ENCODE peak calls at places on chromosomes 16 and 17, in six cellular contexts. One of them, this sample, is unnamed.

GRCh38 chr16:81901483-81901882 is 109.8 kb downstream of the SDR42E1 start:
- DNase-seq in uterus: peak
- DNase-seq in stimulated activated CD4-positive, alpha-beta T cell treated with anti-CD3 and anti-CD28 coated beads, Interleukin-15, amount 100 ng/mL, for 24 hours: no peak
- DNase-seq in nephron progenitor cell: no peak
- DNase-seq in substantia nigra: no peak
- DNase-seq in central memory CD8-positive, alpha-beta T cell: no peak
- DNase-seq in this sample: no peak

GRCh38 chr17:633641-634091 is 81.0 kb downstream of the VPS53 start:
- DNase-seq in substantia nigra: no peak
- DNase-seq in uterus: peak
- DNase-seq in central memory CD8-positive, alpha-beta T cell: no peak
- DNase-seq in stimulated activated CD4-positive, alpha-beta T cell treated with anti-CD3 and anti-CD28 coated beads, Interleukin-15, amount 100 ng/mL, for 24 hours: no peak
- DNase-seq in nephron progenitor cell: no peak
- DNase-seq in this sample: peak

GRCh38 chr17:81556175-81556691 is 4.1 kb upstream of the FAAP100 start:
- DNase-seq in stimulated activated CD4-positive, alpha-beta T cell treated with anti-CD3 and anti-CD28 coated beads, Interleukin-15, amount 100 ng/mL, for 24 hours: no peak
- DNase-seq in uterus: no peak
- DNase-seq in central memory CD8-positive, alpha-beta T cell: no peak
- DNase-seq in substantia nigra: no peak
- DNase-seq in nephron progenitor cell: no peak
- DNase-seq in this sample: peak

GRCh38 chr16:75837681-75838080 is 111.4 kb upstream of the CPHXL start:
- DNase-seq in nephron progenitor cell: no peak
- DNase-seq in central memory CD8-positive, alpha-beta T cell: no peak
- DNase-seq in uterus: no peak
- DNase-seq in substantia nigra: no peak
- DNase-seq in stimulated activated CD4-positive, alpha-beta T cell treated with anti-CD3 and anti-CD28 coated beads, Interleukin-15, amount 100 ng/mL, for 24 hours: no peak
- DNase-seq in this sample: no peak

GRCh38 chr16:20906225-20906870 is 5.8 kb downstream of the LYRM1 start:
- DNase-seq in uterus: peak
- DNase-seq in substantia nigra: no peak
- DNase-seq in nephron progenitor cell: no peak
- DNase-seq in central memory CD8-positive, alpha-beta T cell: no peak
- DNase-seq in stimulated activated CD4-positive, alpha-beta T cell treated with anti-CD3 and anti-CD28 coated beads, Interleukin-15, amount 100 ng/mL, for 24 hours: no peak
- DNase-seq in this sample: no peak

GRCh38 chr16:67277999-67278772 is 1.1 kb upstream of the PLEKHG4 start:
- DNase-seq in stimulated activated CD4-positive, alpha-beta T cell treated with anti-CD3 and anti-CD28 coated beads, Interleukin-15, amount 100 ng/mL, for 24 hours: no peak
- DNase-seq in substantia nigra: no peak
- DNase-seq in central memory CD8-positive, alpha-beta T cell: no peak
- DNase-seq in nephron progenitor cell: no peak
- DNase-seq in uterus: no peak
- DNase-seq in this sample: peak

GRCh38 chr17:7218166-7218565 is 1.5 kb downstream of the DLG4 start:
- DNase-seq in substantia nigra: no peak
- DNase-seq in uterus: no peak
- DNase-seq in central memory CD8-positive, alpha-beta T cell: no peak
- DNase-seq in nephron progenitor cell: no peak
- DNase-seq in stimulated activated CD4-positive, alpha-beta T cell treated with anti-CD3 and anti-CD28 coated beads, Interleukin-15, amount 100 ng/mL, for 24 hours: no peak
- DNase-seq in this sample: no peak

GRCh38 chr16:80208015-80208414 is 332.8 kb upstream of the DYNLRB2 start:
- DNase-seq in central memory CD8-positive, alpha-beta T cell: no peak
- DNase-seq in stimulated activated CD4-positive, alpha-beta T cell treated with anti-CD3 and anti-CD28 coated beads, Interleukin-15, amount 100 ng/mL, for 24 hours: no peak
- DNase-seq in substantia nigra: no peak
- DNase-seq in nephron progenitor cell: no peak
- DNase-seq in uterus: no peak
- DNase-seq in this sample: no peak

GRCh38 chr16:50573947-50574751 is 26.0 kb downstream of the NKD1 start:
- DNase-seq in stimulated activated CD4-positive, alpha-beta T cell treated with anti-CD3 and anti-CD28 coated beads, Interleukin-15, amount 100 ng/mL, for 24 hours: no peak
- DNase-seq in nephron progenitor cell: no peak
- DNase-seq in substantia nigra: no peak
- DNase-seq in central memory CD8-positive, alpha-beta T cell: no peak
- DNase-seq in uterus: peak
- DNase-seq in this sample: peak

GRCh38 chr16:70410736-70411135 is 28.2 kb downstream of the ST3GAL2 start:
- DNase-seq in substantia nigra: peak
- DNase-seq in uterus: no peak
- DNase-seq in central memory CD8-positive, alpha-beta T cell: no peak
- DNase-seq in stimulated activated CD4-positive, alpha-beta T cell treated with anti-CD3 and anti-CD28 coated beads, Interleukin-15, amount 100 ng/mL, for 24 hours: no peak
- DNase-seq in nephron progenitor cell: no peak
- DNase-seq in this sample: no peak

GRCh38 chr17:14325618-14326167 is 24.8 kb downstream of the HS3ST3B1 start:
- DNase-seq in substantia nigra: no peak
- DNase-seq in uterus: no peak
- DNase-seq in stimulated activated CD4-positive, alpha-beta T cell treated with anti-CD3 and anti-CD28 coated beads, Interleukin-15, amount 100 ng/mL, for 24 hours: no peak
- DNase-seq in central memory CD8-positive, alpha-beta T cell: no peak
- DNase-seq in nephron progenitor cell: no peak
- DNase-seq in this sample: no peak

GRCh38 chr17:18224428-18225120 is 861 bp upstream of the LLGL1 start:
- DNase-seq in substantia nigra: no peak
- DNase-seq in stimulated activated CD4-positive, alpha-beta T cell treated with anti-CD3 and anti-CD28 coated beads, Interleukin-15, amount 100 ng/mL, for 24 hours: no peak
- DNase-seq in central memory CD8-positive, alpha-beta T cell: no peak
- DNase-seq in nephron progenitor cell: peak
- DNase-seq in uterus: peak
- DNase-seq in this sample: no peak

GRCh38 chr16:88856122-88856827 is 472 bp downstream of the GALNS start:
- DNase-seq in uterus: peak
- DNase-seq in nephron progenitor cell: peak
- DNase-seq in central memory CD8-positive, alpha-beta T cell: no peak
- DNase-seq in substantia nigra: no peak
- DNase-seq in stimulated activated CD4-positive, alpha-beta T cell treated with anti-CD3 and anti-CD28 coated beads, Interleukin-15, amount 100 ng/mL, for 24 hours: peak
- DNase-seq in this sample: no peak

GRCh38 chr16:72191551-72191950 is 19.6 kb upstream of the PMFBP1 start:
- DNase-seq in substantia nigra: no peak
- DNase-seq in uterus: no peak
- DNase-seq in stimulated activated CD4-positive, alpha-beta T cell treated with anti-CD3 and anti-CD28 coated beads, Interleukin-15, amount 100 ng/mL, for 24 hours: no peak
- DNase-seq in nephron progenitor cell: no peak
- DNase-seq in central memory CD8-positive, alpha-beta T cell: no peak
- DNase-seq in this sample: no peak

GRCh38 chr17:3594056-3594810 is 15.0 kb downstream of the TRPV1 start:
- DNase-seq in uterus: no peak
- DNase-seq in substantia nigra: peak
- DNase-seq in nephron progenitor cell: no peak
- DNase-seq in central memory CD8-positive, alpha-beta T cell: no peak
- DNase-seq in stimulated activated CD4-positive, alpha-beta T cell treated with anti-CD3 and anti-CD28 coated beads, Interleukin-15, amount 100 ng/mL, for 24 hours: no peak
- DNase-seq in this sample: peak

GRCh38 chr17:41680426-41681040 is 8.2 kb upstream of the EIF1 start:
- DNase-seq in uterus: no peak
- DNase-seq in nephron progenitor cell: no peak
- DNase-seq in central memory CD8-positive, alpha-beta T cell: no peak
- DNase-seq in stimulated activated CD4-positive, alpha-beta T cell treated with anti-CD3 and anti-CD28 coated beads, Interleukin-15, amount 100 ng/mL, for 24 hours: no peak
- DNase-seq in substantia nigra: no peak
- DNase-seq in this sample: no peak

GRCh38 chr16:69796285-69797118 is 34.4 kb downstream of the WWP2 start:
- DNase-seq in nephron progenitor cell: peak
- DNase-seq in uterus: peak
- DNase-seq in substantia nigra: peak
- DNase-seq in central memory CD8-positive, alpha-beta T cell: no peak
- DNase-seq in stimulated activated CD4-positive, alpha-beta T cell treated with anti-CD3 and anti-CD28 coated beads, Interleukin-15, amount 100 ng/mL, for 24 hours: peak
- DNase-seq in this sample: no peak

GRCh38 chr17:17985555-17985954 is 12.9 kb downstream of the DRC3 start:
- DNase-seq in central memory CD8-positive, alpha-beta T cell: no peak
- DNase-seq in substantia nigra: no peak
- DNase-seq in stimulated activated CD4-positive, alpha-beta T cell treated with anti-CD3 and anti-CD28 coated beads, Interleukin-15, amount 100 ng/mL, for 24 hours: no peak
- DNase-seq in uterus: no peak
- DNase-seq in nephron progenitor cell: no peak
- DNase-seq in this sample: no peak

GRCh38 chr16:87880117-87880696 is 10.9 kb upstream of the SLC7A5 start:
- DNase-seq in stimulated activated CD4-positive, alpha-beta T cell treated with anti-CD3 and anti-CD28 coated beads, Interleukin-15, amount 100 ng/mL, for 24 hours: no peak
- DNase-seq in nephron progenitor cell: no peak
- DNase-seq in central memory CD8-positive, alpha-beta T cell: no peak
- DNase-seq in substantia nigra: no peak
- DNase-seq in uterus: no peak
- DNase-seq in this sample: no peak

GRCh38 chr16:48146710-48147109 is 9.1 kb downstream of the ABCC12 start:
- DNase-seq in uterus: no peak
- DNase-seq in stimulated activated CD4-positive, alpha-beta T cell treated with anti-CD3 and anti-CD28 coated beads, Interleukin-15, amount 100 ng/mL, for 24 hours: no peak
- DNase-seq in substantia nigra: no peak
- DNase-seq in nephron progenitor cell: no peak
- DNase-seq in central memory CD8-positive, alpha-beta T cell: no peak
- DNase-seq in this sample: no peak

GRCh38 chr17:44581868-44582267 is 24.6 kb downstream of the FZD2 start:
- DNase-seq in central memory CD8-positive, alpha-beta T cell: no peak
- DNase-seq in stimulated activated CD4-positive, alpha-beta T cell treated with anti-CD3 and anti-CD28 coated beads, Interleukin-15, amount 100 ng/mL, for 24 hours: no peak
- DNase-seq in nephron progenitor cell: no peak
- DNase-seq in substantia nigra: no peak
- DNase-seq in uterus: no peak
- DNase-seq in this sample: no peak

GRCh38 chr17:74645010-74645409 is 21.5 kb upstream of the CD300E start:
- DNase-seq in central memory CD8-positive, alpha-beta T cell: no peak
- DNase-seq in nephron progenitor cell: no peak
- DNase-seq in uterus: no peak
- DNase-seq in stimulated activated CD4-positive, alpha-beta T cell treated with anti-CD3 and anti-CD28 coated beads, Interleukin-15, amount 100 ng/mL, for 24 hours: no peak
- DNase-seq in substantia nigra: no peak
- DNase-seq in this sample: no peak

GRCh38 chr16:63174801-63175200 is 1138.6 kb upstream of the CDH8 start:
- DNase-seq in central memory CD8-positive, alpha-beta T cell: no peak
- DNase-seq in stimulated activated CD4-positive, alpha-beta T cell treated with anti-CD3 and anti-CD28 coated beads, Interleukin-15, amount 100 ng/mL, for 24 hours: no peak
- DNase-seq in nephron progenitor cell: no peak
- DNase-seq in substantia nigra: no peak
- DNase-seq in uterus: no peak
- DNase-seq in this sample: no peak

GRCh38 chr17:7560172-7561027 is 1.3 kb upstream of the SENP3 start:
- DNase-seq in nephron progenitor cell: peak
- DNase-seq in substantia nigra: no peak
- DNase-seq in stimulated activated CD4-positive, alpha-beta T cell treated with anti-CD3 and anti-CD28 coated beads, Interleukin-15, amount 100 ng/mL, for 24 hours: peak
- DNase-seq in central memory CD8-positive, alpha-beta T cell: no peak
- DNase-seq in uterus: peak
- DNase-seq in this sample: peak

GRCh38 chr17:28467456-28468025 is 5.9 kb upstream of the SLC13A2 start:
- DNase-seq in central memory CD8-positive, alpha-beta T cell: no peak
- DNase-seq in substantia nigra: no peak
- DNase-seq in stimulated activated CD4-positive, alpha-beta T cell treated with anti-CD3 and anti-CD28 coated beads, Interleukin-15, amount 100 ng/mL, for 24 hours: no peak
- DNase-seq in nephron progenitor cell: no peak
- DNase-seq in uterus: no peak
- DNase-seq in this sample: no peak

GRCh38 chr17:80611831-80612230 is 67.2 kb downstream of the RPTOR start:
- DNase-seq in substantia nigra: no peak
- DNase-seq in central memory CD8-positive, alpha-beta T cell: no peak
- DNase-seq in nephron progenitor cell: no peak
- DNase-seq in uterus: no peak
- DNase-seq in stimulated activated CD4-positive, alpha-beta T cell treated with anti-CD3 and anti-CD28 coated beads, Interleukin-15, amount 100 ng/mL, for 24 hours: no peak
- DNase-seq in this sample: no peak

GRCh38 chr17:60107526-60108257 is 29.0 kb upstream of the HEATR6 start:
- DNase-seq in central memory CD8-positive, alpha-beta T cell: no peak
- DNase-seq in substantia nigra: no peak
- DNase-seq in uterus: no peak
- DNase-seq in nephron progenitor cell: no peak
- DNase-seq in stimulated activated CD4-positive, alpha-beta T cell treated with anti-CD3 and anti-CD28 coated beads, Interleukin-15, amount 100 ng/mL, for 24 hours: no peak
- DNase-seq in this sample: no peak

GRCh38 chr16:69037373-69038160 is 67.9 kb upstream of the HAS3 start:
- DNase-seq in central memory CD8-positive, alpha-beta T cell: no peak
- DNase-seq in stimulated activated CD4-positive, alpha-beta T cell treated with anti-CD3 and anti-CD28 coated beads, Interleukin-15, amount 100 ng/mL, for 24 hours: no peak
- DNase-seq in substantia nigra: no peak
- DNase-seq in nephron progenitor cell: no peak
- DNase-seq in uterus: no peak
- DNase-seq in this sample: no peak

GRCh38 chr16:30937692-30938091 is 11.2 kb upstream of the ORAI3 start:
- DNase-seq in stimulated activated CD4-positive, alpha-beta T cell treated with anti-CD3 and anti-CD28 coated beads, Interleukin-15, amount 100 ng/mL, for 24 hours: no peak
- DNase-seq in central memory CD8-positive, alpha-beta T cell: no peak
- DNase-seq in substantia nigra: no peak
- DNase-seq in nephron progenitor cell: no peak
- DNase-seq in uterus: no peak
- DNase-seq in this sample: no peak

GRCh38 chr16:20660325-20660724 is 37.2 kb downstream of the ACSM1 start:
- DNase-seq in central memory CD8-positive, alpha-beta T cell: no peak
- DNase-seq in stimulated activated CD4-positive, alpha-beta T cell treated with anti-CD3 and anti-CD28 coated beads, Interleukin-15, amount 100 ng/mL, for 24 hours: no peak
- DNase-seq in substantia nigra: no peak
- DNase-seq in nephron progenitor cell: no peak
- DNase-seq in uterus: no peak
- DNase-seq in this sample: no peak

GRCh38 chr16:762049-762513 is 1.5 kb downstream of the MSLN start:
- DNase-seq in nephron progenitor cell: no peak
- DNase-seq in stimulated activated CD4-positive, alpha-beta T cell treated with anti-CD3 and anti-CD28 coated beads, Interleukin-15, amount 100 ng/mL, for 24 hours: no peak
- DNase-seq in uterus: no peak
- DNase-seq in central memory CD8-positive, alpha-beta T cell: no peak
- DNase-seq in substantia nigra: no peak
- DNase-seq in this sample: peak

GRCh38 chr17:39665642-39666221 is 583 bp downstream of the TCAP start:
- DNase-seq in stimulated activated CD4-positive, alpha-beta T cell treated with anti-CD3 and anti-CD28 coated beads, Interleukin-15, amount 100 ng/mL, for 24 hours: no peak
- DNase-seq in uterus: no peak
- DNase-seq in central memory CD8-positive, alpha-beta T cell: no peak
- DNase-seq in nephron progenitor cell: no peak
- DNase-seq in substantia nigra: peak
- DNase-seq in this sample: peak

GRCh38 chr16:86093801-86094750 is 195.1 kb downstream of the IRF8 start:
- DNase-seq in central memory CD8-positive, alpha-beta T cell: no peak
- DNase-seq in uterus: no peak
- DNase-seq in nephron progenitor cell: no peak
- DNase-seq in substantia nigra: no peak
- DNase-seq in stimulated activated CD4-positive, alpha-beta T cell treated with anti-CD3 and anti-CD28 coated beads, Interleukin-15, amount 100 ng/mL, for 24 hours: no peak
- DNase-seq in this sample: no peak

GRCh38 chr17:56808503-56808902 is 25.2 kb downstream of the C17orf67 start:
- DNase-seq in substantia nigra: no peak
- DNase-seq in nephron progenitor cell: no peak
- DNase-seq in uterus: no peak
- DNase-seq in central memory CD8-positive, alpha-beta T cell: no peak
- DNase-seq in stimulated activated CD4-positive, alpha-beta T cell treated with anti-CD3 and anti-CD28 coated beads, Interleukin-15, amount 100 ng/mL, for 24 hours: no peak
- DNase-seq in this sample: no peak

GRCh38 chr16:57367111-57367752 is 5.1 kb upstream of the CX3CL1 start:
- DNase-seq in stimulated activated CD4-positive, alpha-beta T cell treated with anti-CD3 and anti-CD28 coated beads, Interleukin-15, amount 100 ng/mL, for 24 hours: no peak
- DNase-seq in nephron progenitor cell: no peak
- DNase-seq in central memory CD8-positive, alpha-beta T cell: no peak
- DNase-seq in substantia nigra: no peak
- DNase-seq in uterus: no peak
- DNase-seq in this sample: no peak

GRCh38 chr16:54409982-54410381 is 123.4 kb upstream of the IRX3 start:
- DNase-seq in stimulated activated CD4-positive, alpha-beta T cell treated with anti-CD3 and anti-CD28 coated beads, Interleukin-15, amount 100 ng/mL, for 24 hours: no peak
- DNase-seq in central memory CD8-positive, alpha-beta T cell: no peak
- DNase-seq in substantia nigra: no peak
- DNase-seq in nephron progenitor cell: no peak
- DNase-seq in uterus: no peak
- DNase-seq in this sample: no peak

GRCh38 chr16:80803341-80804060 is 897 bp downstream of the CDYL2 start:
- DNase-seq in central memory CD8-positive, alpha-beta T cell: peak
- DNase-seq in uterus: no peak
- DNase-seq in stimulated activated CD4-positive, alpha-beta T cell treated with anti-CD3 and anti-CD28 coated beads, Interleukin-15, amount 100 ng/mL, for 24 hours: peak
- DNase-seq in substantia nigra: no peak
- DNase-seq in nephron progenitor cell: peak
- DNase-seq in this sample: peak

GRCh38 chr17:79183221-79184158 is 108.9 kb downstream of the ENGASE start:
- DNase-seq in substantia nigra: no peak
- DNase-seq in nephron progenitor cell: peak
- DNase-seq in central memory CD8-positive, alpha-beta T cell: no peak
- DNase-seq in stimulated activated CD4-positive, alpha-beta T cell treated with anti-CD3 and anti-CD28 coated beads, Interleukin-15, amount 100 ng/mL, for 24 hours: peak
- DNase-seq in uterus: no peak
- DNase-seq in this sample: no peak

GRCh38 chr17:27326585-27326984 is 32.7 kb downstream of the WSB1 start:
- DNase-seq in stimulated activated CD4-positive, alpha-beta T cell treated with anti-CD3 and anti-CD28 coated beads, Interleukin-15, amount 100 ng/mL, for 24 hours: no peak
- DNase-seq in nephron progenitor cell: no peak
- DNase-seq in central memory CD8-positive, alpha-beta T cell: no peak
- DNase-seq in substantia nigra: no peak
- DNase-seq in uterus: no peak
- DNase-seq in this sample: no peak

This sample was measured in heart left ventricle.